ENCODE peak calls at places on chromosomes 6 and 20, in four cellular contexts. Z is K562, D is HepG2, G is HEK293T. W is an unnamed sample.

GRCh38 chr6:33205172-33206026 is 944 bp downstream of the HSD17B8 start:
- DNase-seq in Z (peak; percentile 73), D (no peak), G (no peak), W (peak; percentile 42)

GRCh38 chr6:56864171-56864616 is 90.7 kb upstream of the BEND6 start:
- DNase-seq in D (no peak), G (no peak), Z (no peak), W (no peak)

GRCh38 chr6:53250137-53250760 is 98.5 kb downstream of the ELOVL5 start:
- DNase-seq in D (no peak), G (no peak), Z (no peak), W (no peak)

GRCh38 chr6:107819976-107820551 is 4.0 kb downstream of the SCML4 start:
- DNase-seq in Z (no peak), D (no peak), G (peak; percentile 33), W (peak; percentile 61)

GRCh38 chr6:123321020-123321419 is 315.7 kb downstream of the TRDN start:
- DNase-seq in D (no peak), G (no peak), Z (no peak), W (no peak)

GRCh38 chr20:10715035-10715434 is 41.2 kb upstream of the JAG1 start:
- DNase-seq in Z (no peak), D (peak; percentile 86), G (no peak), W (no peak)

GRCh38 chr6:55009114-55009513 is 162.5 kb downstream of the FAM83B start:
- DNase-seq in G (no peak), Z (no peak), D (no peak), W (no peak)

GRCh38 chr6:67640462-67640861 is 994.6 kb upstream of the ADGRB3 start:
- DNase-seq in Z (no peak), G (no peak), D (no peak), W (no peak)

GRCh38 chr6:2865270-2866182 is 23.9 kb upstream of the SERPINB1 start:
- DNase-seq in G (no peak), Z (no peak), D (peak; percentile 71), W (no peak)

GRCh38 chr6:34043371-34043770 is 102.5 kb downstream of the GRM4 start:
- DNase-seq in D (no peak), Z (no peak), G (no peak), W (no peak)

GRCh38 chr6:132527791-132528190 is 10.3 kb upstream of the TAAR9 start:
- DNase-seq in Z (no peak), D (no peak), G (no peak), W (no peak)

GRCh38 chr6:105793132-105793531 is 293.0 kb upstream of the PRDM1 start:
- DNase-seq in Z (peak; percentile 52), D (no peak), G (no peak), W (no peak)

GRCh38 chr20:58905236-58905635 is 52.7 kb downstream of the GNAS start:
- DNase-seq in G (no peak), Z (no peak), D (no peak), W (no peak)

GRCh38 chr6:109794201-109794926 is 103.3 kb downstream of the FIG4 start:
- DNase-seq in G (no peak), D (no peak), Z (no peak), W (peak; percentile 24)

GRCh38 chr20:49846206-49846807 is 33.7 kb downstream of the SLC9A8 start:
- DNase-seq in Z (peak; percentile 76), D (peak; percentile 73), G (peak; percentile 59), W (peak; percentile 65)

GRCh38 chr6:43269273-43270007 is 26.2 kb downstream of the TTBK1 start:
- DNase-seq in Z (peak; percentile 66), G (peak; percentile 30), D (no peak), W (no peak)

GRCh38 chr20:53244711-53245110 is 272.6 kb downstream of the TSHZ2 start:
- DNase-seq in Z (no peak), G (no peak), D (no peak), W (no peak)

GRCh38 chr6:40551966-40552365 is 35.2 kb downstream of the LRFN2 start:
- DNase-seq in Z (no peak), D (no peak), G (no peak), W (no peak)

GRCh38 chr20:39674842-39675241 is 712.7 kb downstream of the DHX35 start:
- DNase-seq in D (no peak), Z (no peak), G (no peak), W (no peak)

GRCh38 chr6:57040011-57040410 is 6.5 kb upstream of the KIAA1586 start:
- DNase-seq in D (no peak), Z (no peak), G (no peak), W (peak; percentile 19)

GRCh38 chr6:2842139-2842552 is 483 bp upstream of the SERPINB1 start:
- DNase-seq in D (no peak), G (no peak), Z (no peak), W (no peak)

GRCh38 chr20:51404297-51405060 is 138.0 kb downstream of the NFATC2 start:
- DNase-seq in D (no peak), G (no peak), Z (no peak), W (no peak)

GRCh38 chr6:43820486-43820885 is 50.5 kb downstream of the VEGFA start:
- DNase-seq in D (no peak), Z (no peak), G (no peak), W (no peak)

GRCh38 chr6:29628419-29629281 is 4.3 kb downstream of the GABBR1 start:
- DNase-seq in Z (peak; percentile 93), G (peak; percentile 84), D (peak; percentile 43), W (peak; percentile 90)

GRCh38 chr20:54084727-54085368 is 14.5 kb upstream of the BCAS1 start:
- DNase-seq in Z (no peak), G (no peak), D (peak; percentile 75), W (no peak)

GRCh38 chr6:77740380-77740779 is 87.5 kb downstream of the MEI4 start:
- DNase-seq in G (no peak), D (peak; percentile 18), Z (peak; percentile 9), W (peak; percentile 11)

GRCh38 chr6:38803129-38803528 is 88.0 kb downstream of the DNAH8 start:
- DNase-seq in G (no peak), D (no peak), Z (no peak), W (no peak)

GRCh38 chr6:24743944-24744335 is 25.0 kb upstream of the C6orf62 start:
- DNase-seq in D (no peak), Z (no peak), G (no peak), W (no peak)

GRCh38 chr20:49219091-49219923 is at the start of gene DDX27:
- DNase-seq in G (peak; percentile 98), Z (peak; percentile 99), D (peak; percentile 99), W (peak; percentile 95)

GRCh38 chr6:155967326-155967725 is 511.7 kb upstream of the NOX3 start:
- DNase-seq in Z (no peak), D (no peak), G (no peak), W (no peak)

GRCh38 chr6:43455034-43455747 is at the start of gene DLK2:
- DNase-seq in G (peak; percentile 55), D (no peak), Z (peak; percentile 51), W (peak; percentile 86)

GRCh38 chr6:36800223-36801095 is 38.8 kb downstream of the CPNE5 start:
- DNase-seq in D (no peak), Z (no peak), G (no peak), W (no peak)
- TF ChIP-seq FOXM1 in D (no peak), Z (no peak), G (no peak), W (no peak)

GRCh38 chr20:8427419-8428065 is 295.5 kb downstream of the PLCB1 start:
- DNase-seq in D (no peak), G (no peak), Z (no peak), W (no peak)
- TF ChIP-seq FOXM1 in D (no peak), G (no peak), Z (no peak), W (no peak)

DNA sequence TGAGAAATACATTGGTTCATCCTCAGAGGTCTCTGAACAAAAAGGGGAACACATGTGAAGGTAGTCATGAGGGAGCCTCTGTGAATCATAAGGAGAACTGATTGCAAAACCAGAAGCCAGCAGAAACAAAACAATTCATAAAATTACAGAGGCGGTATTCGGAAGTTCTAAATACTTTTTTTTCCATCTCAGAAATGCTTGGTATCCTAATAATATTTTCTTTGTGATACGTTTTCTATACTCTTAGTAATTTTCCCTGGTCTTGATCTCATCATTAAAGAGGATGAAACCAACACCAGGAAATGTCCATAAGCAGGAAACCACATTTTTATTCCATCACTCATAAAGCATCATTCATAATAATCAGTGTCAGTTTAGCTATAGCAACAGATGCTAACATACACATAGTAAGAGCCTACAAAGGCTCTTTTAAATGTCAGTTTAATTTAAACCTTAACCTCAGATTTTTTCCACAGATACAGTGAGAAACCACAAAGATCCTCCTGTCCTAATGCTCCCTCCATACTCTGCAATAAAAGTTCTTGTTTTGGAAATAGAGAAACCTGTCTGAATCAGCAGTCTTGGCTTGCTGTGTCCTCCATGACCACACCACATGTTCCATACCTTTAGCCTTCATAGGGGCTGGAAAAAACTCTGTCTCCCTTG is 29.2 kb downstream of the SGK1 start:
- DNase-seq in D (no peak), G (no peak), Z (no peak), W (no peak)
- TF ChIP-seq FOXM1 in D (no peak), G (no peak), Z (no peak), W (peak; percentile 94)

DNA sequence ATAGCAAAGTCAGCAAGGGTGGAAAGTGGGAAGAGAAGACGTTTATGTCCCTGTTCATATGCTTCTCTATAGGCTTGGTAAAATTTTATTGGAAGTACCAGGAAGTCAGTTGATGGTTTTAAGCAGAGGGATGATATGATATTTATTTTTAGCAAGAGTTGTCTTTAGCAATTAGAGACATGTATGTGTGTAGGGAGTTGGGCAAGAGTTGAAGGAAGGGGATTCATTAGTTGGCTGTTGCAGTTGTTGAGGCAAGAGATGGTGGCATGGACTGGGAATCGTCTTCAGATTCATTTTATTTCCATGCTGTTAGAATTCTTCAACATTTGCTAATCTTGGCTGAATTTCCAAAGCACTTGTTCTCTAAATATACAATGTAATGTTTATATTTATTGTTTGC is 85.6 kb downstream of the QKI start:
- DNase-seq in G (no peak), D (no peak), Z (no peak), W (no peak)
- TF ChIP-seq FOXM1 in G (no peak), D (no peak), Z (no peak), W (no peak)

DNA sequence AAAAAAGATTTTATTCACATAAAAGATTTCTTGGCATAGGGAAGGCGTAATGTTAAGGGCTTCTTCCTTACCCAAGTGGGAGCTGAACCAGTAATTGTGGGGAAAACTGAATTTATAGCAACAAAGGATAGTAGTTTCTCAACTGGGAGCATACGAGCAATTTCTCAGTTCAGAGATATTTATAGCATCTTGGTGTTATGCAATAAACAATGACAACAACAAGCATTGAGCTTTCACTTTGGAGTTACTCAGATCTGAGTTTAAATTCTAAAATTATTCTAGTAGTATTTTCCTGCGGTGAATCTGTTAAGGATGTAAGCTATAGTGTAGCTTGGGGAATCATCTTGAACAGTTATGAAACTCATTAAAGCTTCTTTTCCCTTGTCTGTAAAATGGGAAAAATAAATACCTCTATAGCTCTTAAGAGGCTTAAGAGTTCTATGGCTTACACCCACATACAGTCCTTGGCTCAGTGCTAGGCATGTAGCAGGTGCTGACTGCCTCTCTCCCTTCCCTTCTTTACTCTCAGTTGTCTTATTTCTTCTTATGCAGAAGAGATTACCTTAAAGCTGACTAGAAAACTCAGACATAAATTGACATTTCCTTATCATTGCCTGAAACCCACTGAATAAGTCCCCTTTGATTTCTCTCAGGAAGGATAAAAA is 58.8 kb downstream of the SAMD5 start:
- DNase-seq in G (no peak), D (no peak), Z (no peak), W (no peak)
- TF ChIP-seq FOXM1 in G (no peak), D (no peak), Z (no peak), W (no peak)

GRCh38 chr20:18783385-18783959 is 30.1 kb upstream of the SCP2D1 start:
- DNase-seq in D (no peak), G (no peak), Z (no peak), W (no peak)
- TF ChIP-seq FOXM1 in D (no peak), G (no peak), Z (no peak), W (no peak)